ENCODE peak calls at places on chromosomes 16 and 17, in eight cellular contexts. M is gastrocnemius medialis, E is IMR-90, Q is heart right ventricle, N is GM12878, G is PC-9, F is endothelial cell of umbilical vein, R is upper lobe of right lung. Z is an unnamed sample.
A peak's percentile ranks its signal among the peaks of the same experiment; 100 is the strongest.

GRCh38 chr16:54284931-54285413 is 1.6 kb downstream of the IRX3 start:
- DNase-seq in M (no peak), E (no peak), Q (no peak), N (no peak), G (no peak), F (no peak), R (peak; percentile 73), Z (no peak)

GRCh38 chr16:15682105-15682570 is 32.1 kb downstream of the NDE1 start:
- DNase-seq in M (no peak), E (peak; percentile 84), Q (no peak), N (no peak), G (peak; percentile 60), F (peak; percentile 84), R (no peak), Z (no peak)

GRCh38 chr17:60601443-60602384 is 1.7 kb downstream of the PPM1D start:
- DNase-seq in M (peak; percentile 25), E (peak; percentile 81), Q (no peak), N (peak; percentile 40), G (peak; percentile 64), F (peak; percentile 92), R (no peak), Z (peak; percentile 62)

GRCh38 chr17:71500761-71501555 is 619.9 kb upstream of the SOX9 start:
- DNase-seq in M (no peak), E (no peak), Q (no peak), N (no peak), G (no peak), F (no peak), R (no peak), Z (no peak)

GRCh38 chr16:49855280-49855821 is 561 bp downstream of the ZNF423 start:
- DNase-seq in M (peak; percentile 89), E (peak; percentile 31), Q (peak; percentile 92), N (peak; percentile 19), G (peak; percentile 69), F (peak; percentile 73), R (peak; percentile 93), Z (peak; percentile 71)

GRCh38 chr17:66751771-66752170 is 83.1 kb upstream of the CACNG5 start:
- DNase-seq in M (no peak), E (no peak), Q (no peak), N (no peak), G (no peak), F (no peak), R (no peak), Z (no peak)

GRCh38 chr17:43822566-43823190 is 10.3 kb downstream of the MPP3 start:
- DNase-seq in M (no peak), E (peak; percentile 31), Q (no peak), N (no peak), G (no peak), F (no peak), R (peak; percentile 40), Z (no peak)

GRCh38 chr17:77516902-77517301 is 376.1 kb downstream of the SEC14L1 start:
- DNase-seq in M (no peak), E (peak; percentile 79), Q (no peak), N (no peak), G (no peak), F (no peak), R (peak; percentile 22), Z (peak; percentile 13)

GRCh38 chr17:51258756-51259573 is 884 bp downstream of the MBTD1 start:
- DNase-seq in M (peak; percentile 21), E (no peak), Q (peak; percentile 21), N (no peak), G (peak; percentile 5), F (peak; percentile 34), R (no peak), Z (no peak)

GRCh38 chr16:57185446-57185944 is 344 bp downstream of the PSME3IP1 start:
- DNase-seq in M (peak; percentile 50), E (peak; percentile 70), Q (peak; percentile 36), N (no peak), G (peak; percentile 21), F (no peak), R (no peak), Z (peak; percentile 31)

GRCh38 chr17:45640141-45640850 is 143.8 kb upstream of the CRHR1 start:
- DNase-seq in M (peak; percentile 46), E (peak; percentile 76), Q (peak; percentile 62), N (peak; percentile 34), G (peak; percentile 66), F (peak; percentile 75), R (peak; percentile 77), Z (peak; percentile 73)

DNA sequence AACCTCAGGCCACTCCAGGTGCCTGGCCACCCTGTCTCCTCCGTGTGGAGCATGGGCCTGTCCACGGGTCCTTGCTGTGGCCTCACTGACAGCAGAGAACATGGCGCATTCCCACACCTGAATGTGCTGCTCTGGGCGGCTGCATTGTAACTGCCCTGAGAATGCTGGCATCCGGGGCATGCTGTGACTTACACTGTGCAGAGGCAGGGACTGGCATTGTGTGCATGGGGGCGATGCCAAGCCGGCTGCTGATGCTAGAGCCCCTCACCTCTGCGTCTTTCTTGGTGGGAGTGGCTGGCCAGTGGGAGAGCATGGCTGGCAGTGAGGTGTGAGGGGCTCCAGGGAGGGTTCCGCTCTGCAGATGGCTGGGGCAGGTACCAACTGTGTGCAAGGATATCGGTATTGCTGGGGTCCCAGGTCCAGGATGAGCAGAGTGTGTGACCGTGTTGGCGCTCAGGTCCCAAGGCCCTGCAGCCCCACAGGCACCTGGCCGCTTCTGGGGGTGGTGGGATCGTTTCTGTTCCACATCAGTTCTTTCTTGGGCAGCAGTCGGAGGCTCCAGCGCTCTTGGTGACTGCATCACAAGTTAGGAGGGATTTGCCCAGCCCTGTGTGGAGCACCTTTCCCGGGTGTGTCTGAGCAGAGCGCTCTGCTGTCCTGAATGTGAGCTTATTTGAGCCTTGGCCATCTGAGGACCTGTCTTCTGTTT is 94.7 kb downstream of the NPIPB11 start:
- DNase-seq in M (no peak), E (no peak), Q (no peak), N (no peak), G (no peak), F (no peak), R (no peak), Z (no peak)
- H3K4me3 ChIP-seq in M (no peak overlapping the region), E (no peak overlapping the region), Q (no peak overlapping the region), N (no peak overlapping the region), G (no peak overlapping the region), F (no peak overlapping the region), R (no peak overlapping the region), Z (no peak overlapping the region)

GRCh38 chr16:51410125-51410524 is 259.1 kb upstream of the SALL1 start:
- DNase-seq in M (no peak), E (no peak), Q (no peak), N (no peak), G (no peak), F (no peak), R (no peak), Z (no peak)
- TF ChIP-seq CTCF in M (no peak), E (no peak), Q (no peak), N (no peak), G (no peak), F (no peak), R (no peak), Z (no peak)

GRCh38 chr17:82231562-82232321 is 2.9 kb downstream of the SLC16A3 start:
- DNase-seq in M (peak; percentile 81), E (peak; percentile 40), Q (peak; percentile 78), N (no peak), G (peak; percentile 82), F (peak; percentile 35), R (peak; percentile 94), Z (no peak)

GRCh38 chr17:82229686-82230626 is 1.1 kb downstream of the SLC16A3 start:
- DNase-seq in M (peak; percentile 39), E (no peak), Q (no peak), N (no peak), G (no peak), F (peak; percentile 31), R (peak; percentile 74), Z (no peak)

GRCh38 chr17:82231312-82231561 is 2.4 kb downstream of the SLC16A3 start:
- DNase-seq in M (no peak), E (no peak), Q (no peak), N (no peak), G (no peak), F (no peak), R (no peak), Z (no peak)

GRCh38 chr17:82232322-82232785 is 3.5 kb downstream of the SLC16A3 start:
- DNase-seq in M (peak; percentile 47), E (no peak), Q (peak; percentile 43), N (no peak), G (no peak), F (no peak), R (peak; percentile 68), Z (no peak)

DNA sequence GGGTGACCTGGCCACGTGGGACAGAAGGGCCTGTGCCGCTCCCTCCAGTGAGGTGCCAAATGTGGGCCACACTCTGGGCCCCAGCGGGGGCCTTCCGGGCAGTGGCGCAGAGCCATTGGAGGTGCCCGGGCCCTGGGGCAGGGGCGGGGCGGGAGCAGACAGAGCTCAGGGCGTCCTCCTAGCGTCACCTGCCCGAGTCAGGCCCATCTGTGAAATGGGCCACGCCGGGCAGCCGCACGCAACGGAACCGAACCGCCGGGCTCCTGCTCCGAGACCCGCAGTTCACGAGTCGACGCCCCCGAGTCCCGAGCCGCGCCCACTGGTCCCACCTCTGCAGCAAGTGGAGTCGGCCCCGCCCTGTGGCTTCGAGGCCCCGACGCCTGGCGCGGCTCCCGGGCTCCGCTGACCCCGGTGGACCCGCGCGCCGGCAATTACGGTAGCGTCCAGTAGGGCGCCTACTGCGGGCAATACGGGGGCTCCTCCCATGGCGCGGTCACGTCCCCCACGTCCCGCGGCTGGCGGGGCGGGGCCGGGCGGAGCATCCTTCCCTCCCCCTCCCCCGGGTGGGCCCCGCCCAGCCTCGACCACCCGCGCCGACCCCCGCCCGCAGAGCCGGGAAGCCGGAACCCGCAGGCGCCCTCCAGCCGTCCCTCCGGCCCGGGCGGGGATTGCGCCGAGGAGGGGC is 1.9 kb downstream of the SLC16A3 start:
- DNase-seq in M (peak; percentile 80), E (peak; percentile 81), Q (peak; percentile 92), N (no peak), G (peak; percentile 85), F (peak; percentile 75), R (peak; percentile 94), Z (no peak)
- H3K4me3 ChIP-seq in M (peak overlapping the region; percentile 70), E (peak overlapping the region; percentile 98), Q (peak overlapping the region; percentile 55), N (peak overlapping the region; percentile 99), G (peak overlapping the region; percentile 72), F (peak overlapping the region; percentile 71), R (peak overlapping the region; percentile 73), Z (peak overlapping the region; percentile 62)

GRCh38 chr16:66419527-66419926 is 7.6 kb upstream of the BEAN1 start:
- DNase-seq in M (no peak), E (no peak), Q (no peak), N (no peak), G (no peak), F (no peak), R (no peak), Z (no peak)

GRCh38 chr16:66422366-66422765 is 4.7 kb upstream of the BEAN1 start:
- DNase-seq in M (no peak), E (no peak), Q (no peak), N (no peak), G (no peak), F (no peak), R (no peak), Z (no peak)

GRCh38 chr16:66418165-66418962 is 8.7 kb upstream of the BEAN1 start:
- DNase-seq in M (no peak), E (no peak), Q (no peak), N (no peak), G (no peak), F (no peak), R (no peak), Z (no peak)

GRCh38 chr16:66421891-66422290 is 5.2 kb upstream of the BEAN1 start:
- DNase-seq in M (no peak), E (no peak), Q (no peak), N (no peak), G (no peak), F (no peak), R (no peak), Z (no peak)

DNA sequence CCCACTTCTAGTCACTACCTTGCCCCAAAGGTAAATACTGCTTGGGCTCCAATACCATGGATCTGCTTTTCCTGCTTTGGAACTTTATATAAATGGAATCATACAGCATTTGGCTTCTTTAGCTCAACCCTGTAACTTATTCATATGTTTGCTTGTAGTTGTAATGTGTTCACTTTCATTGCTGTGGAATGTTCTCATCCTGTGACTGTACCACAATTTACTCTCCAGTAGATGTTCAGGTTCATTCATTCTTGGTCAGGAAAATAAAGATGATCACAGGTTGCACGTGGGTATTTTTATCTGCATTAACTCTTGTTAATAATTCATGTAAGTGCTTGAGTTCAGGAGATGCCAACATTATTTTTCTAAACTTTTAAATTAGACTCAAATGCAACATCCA is 6.7 kb upstream of the BEAN1 start:
- DNase-seq in M (no peak), E (peak; percentile 50), Q (no peak), N (no peak), G (no peak), F (no peak), R (no peak), Z (no peak)
- TF ChIP-seq CTCF in M (no peak), E (no peak), Q (no peak), N (no peak), G (no peak), F (no peak), R (no peak), Z (no peak)